ENCODE peak calls at places on chromosomes 1 and 21, in four cellular contexts. B is non-pigmented ciliary epithelial cell; X is stimulated activated CD4-positive, alpha-beta T cell treated with anti-CD3 and anti-CD28 coated beads, Interleukin-4, amount 100 ng/mL, for 1 hour; V is DMS153. H is an unnamed sample.

GRCh38 chr1:187817782-187818181 is 989.0 kb downstream of the PLA2G4A start:
- DNase-seq in B (no peak), X (no peak), V (no peak), H (no peak)

GRCh38 chr1:47624531-47624930 is 186.7 kb downstream of the FOXD2 start:
- DNase-seq in B (no peak), X (no peak), V (peak), H (no peak)

GRCh38 chr1:95806171-95806570 is 572.2 kb downstream of the RWDD3 start:
- DNase-seq in B (no peak), X (no peak), V (no peak), H (no peak)

GRCh38 chr1:105934806-105935205 is 1121.7 kb upstream of the PRMT6 start:
- DNase-seq in B (no peak), X (no peak), V (no peak), H (no peak)

GRCh38 chr1:27542463-27543273 is 52.7 kb upstream of the WASF2 start:
- DNase-seq in B (no peak), X (peak), V (peak), H (no peak)

GRCh38 chr1:18396247-18396646 is 84.5 kb upstream of the KLHDC7A start:
- DNase-seq in B (no peak), X (no peak), V (no peak), H (no peak)

GRCh38 chr1:58584082-58584895 is 7.2 kb upstream of the TACSTD2 start:
- DNase-seq in B (peak), X (no peak), V (no peak), H (no peak)

GRCh38 chr21:45004481-45005263 is 64.8 kb downstream of the SLX9 start:
- DNase-seq in B (no peak), X (peak), V (no peak), H (no peak)

GRCh38 chr1:18581420-18581880 is 49.2 kb upstream of the PAX7 start:
- DNase-seq in B (no peak), X (peak), V (no peak), H (peak)

GRCh38 chr1:203945030-203945429 is 83.6 kb downstream of the SNRPE start:
- DNase-seq in B (no peak), X (no peak), V (no peak), H (no peak)

GRCh38 chr1:29384496-29385015 is 148.2 kb downstream of the PTPRU start:
- DNase-seq in B (no peak), X (no peak), V (no peak), H (no peak)

GRCh38 chr1:39301606-39302005 is 97.1 kb downstream of the MACF1 start:
- DNase-seq in B (no peak), X (no peak), V (no peak), H (no peak)

GRCh38 chr21:15241997-15242767 is 177.4 kb upstream of the NRIP1 start:
- DNase-seq in B (no peak), X (no peak), V (no peak), H (no peak)

GRCh38 chr1:212256404-212256803 is 28.8 kb upstream of the PPP2R5A start:
- DNase-seq in B (no peak), X (no peak), V (no peak), H (no peak)

GRCh38 chr1:8014381-8014988 is 11.6 kb downstream of the ERRFI1 start:
- DNase-seq in B (no peak), X (no peak), V (no peak), H (no peak)

GRCh38 chr1:32684167-32684811 is 18.3 kb downstream of the SYNC start:
- DNase-seq in B (no peak), X (no peak), V (no peak), H (no peak)

GRCh38 chr1:234559152-234559916 is 50.6 kb downstream of the IRF2BP2 start:
- DNase-seq in B (no peak), X (no peak), V (no peak), H (no peak)

GRCh38 chr1:232650433-232650832 is 20.5 kb upstream of the SIPA1L2 start:
- DNase-seq in B (no peak), X (no peak), V (no peak), H (no peak)